ENCODE peak calls at places on chromosomes 3 and 15, in ten cellular contexts. C, F, V, X, J, K, M, S, Q and W are unnamed samples.

GRCh38 chr3:149971403-149972075 is 844 bp upstream of the PFN2 start:
- DNase-seq in S (no peak), F (no peak), X (no peak), Q (peak; percentile 66), M (peak; percentile 60), V (peak; percentile 55), J (peak; percentile 70), C (peak; percentile 90), K (no peak), W (peak; percentile 74)

GRCh38 chr3:59046839-59047238 is 3.0 kb downstream of the CFAP20DC start:
- DNase-seq in M (no peak), F (no peak), K (no peak), S (peak; percentile 5), Q (no peak), X (no peak), J (no peak), V (no peak), C (no peak), W (no peak)

GRCh38 chr3:45035441-45036301 is 9.6 kb downstream of the CLEC3B start:
- DNase-seq in S (no peak), Q (peak; percentile 38), C (peak; percentile 75), M (no peak), X (no peak), F (peak; percentile 56), K (no peak), V (no peak), J (no peak), W (peak; percentile 48)

GRCh38 chr15:66842710-66843441 is 140.8 kb downstream of the SMAD6 start:
- DNase-seq in K (peak; percentile 55), X (peak; percentile 67), C (peak; percentile 76), S (no peak), J (peak; percentile 76), Q (peak; percentile 80), M (peak; percentile 82), V (peak; percentile 75), F (peak; percentile 50), W (peak; percentile 72)

GRCh38 chr3:100426029-100426682 is 24.8 kb downstream of the LNP1 start:
- DNase-seq in Q (peak; percentile 20), J (no peak), C (no peak), M (no peak), V (no peak), X (no peak), S (no peak), F (no peak), K (no peak), W (no peak)

GRCh38 chr15:83046558-83047127 is 20.4 kb downstream of the BTBD1 start:
- DNase-seq in F (no peak), Q (peak; percentile 87), C (no peak), S (peak; percentile 56), J (peak; percentile 83), K (no peak), X (no peak), V (no peak), M (no peak), W (peak; percentile 82)

GRCh38 chr3:129360705-129361460 is 67.6 kb downstream of the EFCAB12 start:
- DNase-seq in C (peak; percentile 72), Q (no peak), J (peak; percentile 21), K (no peak), V (no peak), F (peak; percentile 51), S (no peak), M (no peak), X (no peak), W (peak; percentile 29)

GRCh38 chr3:27220166-27220565 is 149.0 kb downstream of the NEK10 start:
- DNase-seq in J (no peak), K (no peak), C (no peak), S (no peak), X (no peak), V (no peak), M (no peak), Q (peak; percentile 22), F (no peak), W (no peak)

GRCh38 chr3:115325539-115325938 is 178.5 kb upstream of the ZBTB20 start:
- DNase-seq in V (no peak), C (peak; percentile 90), S (peak; percentile 39), F (peak; percentile 78), Q (peak; percentile 67), J (peak; percentile 72), X (peak; percentile 20), M (no peak), K (peak; percentile 38), W (peak; percentile 55)

GRCh38 chr3:88957751-88958452 is 149.5 kb upstream of the EPHA3 start:
- DNase-seq in K (peak; percentile 3), F (no peak), J (peak; percentile 66), C (no peak), X (no peak), V (no peak), Q (peak; percentile 86), M (no peak), S (peak; percentile 78), W (peak; percentile 89)

GRCh38 chr15:69729167-69729748 is 276.6 kb downstream of the RPLP1 start:
- DNase-seq in K (peak; percentile 75), F (peak; percentile 49), Q (peak; percentile 40), M (peak; percentile 37), J (peak; percentile 56), X (no peak), S (no peak), V (peak; percentile 58), C (peak; percentile 86), W (peak; percentile 50)

GRCh38 chr3:66355394-66355793 is 134.6 kb downstream of the SLC25A26 start:
- DNase-seq in J (no peak), X (no peak), V (no peak), F (no peak), S (no peak), Q (no peak), M (no peak), C (no peak), K (no peak), W (no peak)

GRCh38 chr3:142209655-142210054 is 15.7 kb downstream of the GK5 start:
- DNase-seq in F (no peak), J (peak; percentile 96), S (peak; percentile 47), V (no peak), K (no peak), Q (peak; percentile 97), M (no peak), X (no peak), C (no peak), W (peak; percentile 97)

DNA sequence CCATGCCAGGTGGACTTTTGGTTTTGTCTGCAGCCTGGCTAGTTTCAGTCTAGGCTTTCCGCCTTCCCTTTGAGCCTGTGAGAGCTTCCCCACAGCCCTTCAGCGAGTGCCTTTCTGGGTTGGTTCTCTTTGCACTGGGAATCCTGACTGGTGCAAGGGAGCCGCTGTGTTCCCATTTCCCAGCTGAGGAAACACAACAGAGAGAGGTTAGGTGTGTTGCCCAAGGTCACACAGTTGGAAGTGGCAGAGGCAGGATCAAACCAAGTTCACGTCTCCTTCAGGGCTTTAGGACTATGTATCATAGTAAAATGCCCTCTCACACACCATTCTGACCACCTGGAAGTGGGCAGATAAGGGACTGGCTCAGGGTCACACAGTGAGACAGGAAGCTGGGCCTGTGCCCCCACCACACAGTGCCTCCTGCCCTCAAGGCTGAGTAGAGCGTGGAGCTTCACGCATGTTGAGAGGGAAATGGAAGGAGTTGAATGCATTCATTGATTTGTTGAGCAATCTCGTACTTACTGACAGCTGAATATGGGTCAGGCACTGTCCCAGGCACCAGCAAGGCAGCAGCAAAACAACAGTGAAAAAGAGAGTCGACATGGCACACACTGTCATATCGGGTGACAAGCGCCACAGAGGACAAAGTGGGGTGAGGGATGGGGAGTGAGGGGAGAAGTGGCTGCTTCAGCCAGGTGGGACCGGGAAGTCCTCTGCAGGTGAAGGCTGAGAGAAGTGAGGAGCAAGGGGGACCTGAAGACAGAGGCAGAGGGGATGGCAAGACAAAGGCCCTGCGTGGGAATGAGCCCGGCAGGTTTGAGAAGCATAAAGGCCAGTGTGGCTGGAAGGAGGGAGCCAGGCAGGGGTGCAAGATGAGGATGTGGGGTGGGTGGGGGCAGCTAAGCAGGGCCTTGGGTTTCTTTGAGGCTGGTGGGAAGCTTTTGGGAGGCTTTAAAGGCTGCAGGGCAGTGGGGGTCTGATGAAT is 12.3 kb upstream of the ANPEP start:
- DNase-seq in J (no peak), V (no peak), F (no peak), X (no peak), Q (no peak), C (no peak), S (no peak), M (no peak), K (no peak), W (no peak)
- TF ChIP-seq CTCF in J (no peak), V (no peak), F (no peak), X (no peak), Q (no peak), C (no peak), S (no peak), M (no peak), K (no peak), W (no peak)

GRCh38 chr3:179265875-179266274 is 15.0 kb upstream of the KCNMB3 start:
- DNase-seq in J (no peak), S (no peak), Q (no peak), V (no peak), X (no peak), F (no peak), M (no peak), C (no peak), K (no peak), W (no peak)
- TF ChIP-seq CTCF in J (no peak), S (no peak), Q (no peak), V (no peak), X (no peak), F (no peak), M (no peak), C (no peak), K (no peak), W (no peak)

DNA sequence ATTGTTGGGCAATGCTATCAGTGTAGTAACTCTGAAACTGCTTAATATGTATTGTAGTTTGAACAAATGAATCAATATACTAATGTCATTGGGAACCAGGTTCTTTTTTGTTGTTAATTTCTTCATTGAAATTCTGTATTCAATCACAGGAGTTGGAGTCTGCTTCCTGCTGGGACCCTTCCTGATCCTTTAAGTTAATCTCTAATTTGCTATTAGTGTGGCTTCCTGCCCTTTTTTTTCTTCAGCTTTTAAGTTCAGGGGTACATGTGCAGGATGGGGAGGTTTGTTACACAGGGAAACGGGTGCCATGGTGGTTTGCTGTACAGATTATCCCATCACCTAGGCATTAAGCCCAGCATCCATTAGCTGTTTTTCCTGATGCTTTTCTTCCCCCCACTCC is 21.7 kb downstream of the GPR160 start:
- DNase-seq in Q (no peak), M (no peak), S (no peak), V (no peak), F (no peak), X (no peak), J (no peak), C (no peak), K (no peak), W (no peak)
- TF ChIP-seq CTCF in Q (no peak), M (no peak), S (no peak), V (no peak), F (no peak), X (no peak), J (no peak), C (no peak), K (no peak), W (no peak)

DNA sequence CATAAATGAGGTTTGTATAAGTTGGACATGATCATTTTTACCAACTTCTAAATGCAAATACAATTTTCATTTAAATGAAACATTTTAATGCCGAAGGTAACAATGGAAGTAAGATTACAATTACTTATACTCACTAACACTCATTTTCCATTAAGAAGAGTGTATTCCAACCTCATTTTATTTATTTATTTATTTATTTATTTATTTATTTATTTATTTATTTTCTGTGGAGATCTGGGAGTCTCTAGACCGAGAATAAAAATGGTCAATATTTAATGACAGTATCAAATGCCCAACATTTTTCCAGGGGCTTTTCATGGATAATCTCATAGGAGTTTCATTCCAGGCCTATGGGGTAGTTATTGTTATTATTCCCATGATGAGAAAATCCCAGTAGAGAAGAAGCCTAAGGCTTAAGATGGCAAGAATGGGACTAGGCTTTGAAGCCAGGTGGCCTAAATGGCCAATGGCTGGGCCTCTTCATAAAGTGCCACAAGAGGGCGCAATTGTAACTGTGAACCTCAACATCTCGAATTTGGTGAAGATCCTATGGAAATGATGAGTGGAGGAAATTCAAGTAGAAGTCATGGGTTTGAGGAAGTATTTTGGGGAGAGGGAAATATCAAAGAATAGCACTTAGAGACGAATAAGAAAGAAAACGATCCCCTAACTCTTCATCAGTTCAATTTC is 21.3 kb downstream of the VGLL3 start:
- DNase-seq in M (no peak), J (peak; percentile 79), K (peak; percentile 45), F (peak; percentile 54), S (peak; percentile 46), X (peak; percentile 75), C (peak; percentile 82), Q (peak; percentile 76), V (no peak), W (peak; percentile 84)
- TF ChIP-seq CTCF in M (peak; percentile 6), J (peak; percentile 86), K (peak; percentile 48), F (peak; percentile 61), S (peak; percentile 78), X (peak; percentile 67), C (peak; percentile 86), Q (peak; percentile 80), V (no peak), W (peak; percentile 73)